ENCODE peak calls at places on chromosomes 4 and X, in eight cellular contexts. One of them, this sample, is unnamed.

GRCh38 chr4:102404551-102404969 is 59.3 kb upstream of the SLC39A8 start:
- DNase-seq in lower lobe of right lung: no peak
- DNase-seq in CD4-positive, alpha-beta memory T cell: no peak
- DNase-seq in MM.1S: no peak
- DNase-seq in fibroblast of lung: no peak
- DNase-seq in transverse colon: no peak
- DNase-seq in breast epithelium: no peak
- DNase-seq in Peyer's patch: no peak
- DNase-seq in this sample: no peak

GRCh38 chr4:104351696-104352095 is 143.0 kb downstream of the CXXC4 start:
- DNase-seq in fibroblast of lung: peak; percentile 2
- DNase-seq in MM.1S: no peak
- DNase-seq in CD4-positive, alpha-beta memory T cell: no peak
- DNase-seq in lower lobe of right lung: no peak
- DNase-seq in Peyer's patch: no peak
- DNase-seq in breast epithelium: no peak
- DNase-seq in transverse colon: no peak
- DNase-seq in this sample: no peak

GRCh38 chr4:54232151-54232688 is 3.1 kb downstream of the PDGFRA start:
- DNase-seq in transverse colon: no peak
- DNase-seq in Peyer's patch: no peak
- DNase-seq in fibroblast of lung: peak; percentile 30
- DNase-seq in MM.1S: no peak
- DNase-seq in breast epithelium: no peak
- DNase-seq in lower lobe of right lung: no peak
- DNase-seq in CD4-positive, alpha-beta memory T cell: no peak
- DNase-seq in this sample: peak; percentile 59

GRCh38 chrX:155865193-155865592 is 16.0 kb upstream of the VAMP7 start:
- DNase-seq in transverse colon: no peak
- DNase-seq in breast epithelium: no peak
- DNase-seq in MM.1S: no peak
- DNase-seq in lower lobe of right lung: no peak
- DNase-seq in fibroblast of lung: no peak
- DNase-seq in Peyer's patch: no peak
- DNase-seq in CD4-positive, alpha-beta memory T cell: no peak
- DNase-seq in this sample: peak; percentile 53

GRCh38 chrX:49308604-49309269 is 5.3 kb downstream of the GAGE10 start:
- DNase-seq in Peyer's patch: peak; percentile 34
- DNase-seq in CD4-positive, alpha-beta memory T cell: no peak
- DNase-seq in breast epithelium: no peak
- DNase-seq in transverse colon: no peak
- DNase-seq in MM.1S: no peak
- DNase-seq in fibroblast of lung: no peak
- DNase-seq in lower lobe of right lung: peak; percentile 57
- DNase-seq in this sample: no peak

GRCh38 chr4:78121338-78121904 is 64.3 kb downstream of the FRAS1 start:
- DNase-seq in CD4-positive, alpha-beta memory T cell: no peak
- DNase-seq in lower lobe of right lung: peak; percentile 69
- DNase-seq in transverse colon: no peak
- DNase-seq in MM.1S: no peak
- DNase-seq in fibroblast of lung: no peak
- DNase-seq in breast epithelium: no peak
- DNase-seq in Peyer's patch: no peak
- DNase-seq in this sample: no peak

GRCh38 chr4:41185614-41186609 is 28.4 kb downstream of the APBB2 start:
- DNase-seq in breast epithelium: no peak
- DNase-seq in Peyer's patch: no peak
- DNase-seq in transverse colon: no peak
- DNase-seq in fibroblast of lung: peak; percentile 57
- DNase-seq in MM.1S: no peak
- DNase-seq in lower lobe of right lung: no peak
- DNase-seq in CD4-positive, alpha-beta memory T cell: no peak
- DNase-seq in this sample: no peak

GRCh38 chrX:53481816-53482485 is 47.8 kb upstream of the HSD17B10 start:
- DNase-seq in breast epithelium: no peak
- DNase-seq in transverse colon: peak; percentile 66
- DNase-seq in Peyer's patch: peak; percentile 43
- DNase-seq in fibroblast of lung: peak; percentile 57
- DNase-seq in lower lobe of right lung: peak; percentile 44
- DNase-seq in MM.1S: peak; percentile 61
- DNase-seq in CD4-positive, alpha-beta memory T cell: peak; percentile 45
- DNase-seq in this sample: no peak

GRCh38 chr4:40395166-40395900 is 60.2 kb downstream of the CHRNA9 start:
- DNase-seq in fibroblast of lung: no peak
- DNase-seq in CD4-positive, alpha-beta memory T cell: no peak
- DNase-seq in transverse colon: no peak
- DNase-seq in Peyer's patch: no peak
- DNase-seq in MM.1S: no peak
- DNase-seq in breast epithelium: no peak
- DNase-seq in lower lobe of right lung: no peak
- DNase-seq in this sample: no peak

GRCh38 chrX:7201481-7201880 is 53.5 kb upstream of the PUDP start:
- DNase-seq in Peyer's patch: no peak
- DNase-seq in breast epithelium: no peak
- DNase-seq in MM.1S: no peak
- DNase-seq in transverse colon: no peak
- DNase-seq in fibroblast of lung: no peak
- DNase-seq in lower lobe of right lung: no peak
- DNase-seq in CD4-positive, alpha-beta memory T cell: no peak
- DNase-seq in this sample: no peak

GRCh38 chrX:39513836-39514235 is 583.9 kb downstream of the BCOR start:
- DNase-seq in MM.1S: no peak
- DNase-seq in CD4-positive, alpha-beta memory T cell: no peak
- DNase-seq in lower lobe of right lung: no peak
- DNase-seq in transverse colon: no peak
- DNase-seq in breast epithelium: no peak
- DNase-seq in fibroblast of lung: no peak
- DNase-seq in Peyer's patch: no peak
- DNase-seq in this sample: no peak

GRCh38 chrX:11540532-11541377 is 125.0 kb downstream of the ARHGAP6 start:
- DNase-seq in MM.1S: no peak
- DNase-seq in Peyer's patch: no peak
- DNase-seq in transverse colon: no peak
- DNase-seq in CD4-positive, alpha-beta memory T cell: no peak
- DNase-seq in fibroblast of lung: no peak
- DNase-seq in lower lobe of right lung: peak; percentile 39
- DNase-seq in breast epithelium: no peak
- DNase-seq in this sample: peak; percentile 45

GRCh38 chr4:38615847-38616246 is 48.2 kb upstream of the KLF3 start:
- DNase-seq in transverse colon: no peak
- DNase-seq in Peyer's patch: no peak
- DNase-seq in breast epithelium: no peak
- DNase-seq in CD4-positive, alpha-beta memory T cell: no peak
- DNase-seq in lower lobe of right lung: no peak
- DNase-seq in MM.1S: no peak
- DNase-seq in fibroblast of lung: no peak
- DNase-seq in this sample: no peak

GRCh38 chr4:67659065-67659464 is 41.9 kb downstream of the UBA6 start:
- DNase-seq in CD4-positive, alpha-beta memory T cell: no peak
- DNase-seq in breast epithelium: no peak
- DNase-seq in Peyer's patch: no peak
- DNase-seq in fibroblast of lung: no peak
- DNase-seq in lower lobe of right lung: no peak
- DNase-seq in transverse colon: no peak
- DNase-seq in MM.1S: no peak
- DNase-seq in this sample: no peak

GRCh38 chrX:644304-645023 is 13.9 kb downstream of the SHOX start:
- DNase-seq in lower lobe of right lung: no peak
- DNase-seq in MM.1S: no peak
- DNase-seq in transverse colon: no peak
- DNase-seq in fibroblast of lung: no peak
- DNase-seq in CD4-positive, alpha-beta memory T cell: no peak
- DNase-seq in Peyer's patch: no peak
- DNase-seq in breast epithelium: no peak
- DNase-seq in this sample: no peak

GRCh38 chr4:168183717-168184571 is 91.6 kb downstream of the ANXA10 start:
- DNase-seq in MM.1S: peak; percentile 43
- DNase-seq in Peyer's patch: no peak
- DNase-seq in transverse colon: no peak
- DNase-seq in CD4-positive, alpha-beta memory T cell: peak; percentile 13
- DNase-seq in lower lobe of right lung: no peak
- DNase-seq in breast epithelium: no peak
- DNase-seq in fibroblast of lung: peak; percentile 39
- DNase-seq in this sample: no peak

GRCh38 chr4:5813882-5814255 is 79.0 kb downstream of the CRMP1 start:
- DNase-seq in transverse colon: no peak
- DNase-seq in fibroblast of lung: no peak
- DNase-seq in Peyer's patch: no peak
- DNase-seq in MM.1S: no peak
- DNase-seq in breast epithelium: no peak
- DNase-seq in CD4-positive, alpha-beta memory T cell: no peak
- DNase-seq in lower lobe of right lung: no peak
- DNase-seq in this sample: no peak
- H3K36me3 ChIP-seq in transverse colon: peaks cover 4% of the 10 kb centered on the region
- H3K36me3 ChIP-seq in fibroblast of lung: peaks cover 13% of the 10 kb centered on the region
- H3K36me3 ChIP-seq in Peyer's patch: no peaks in the 10 kb centered on the region
- H3K36me3 ChIP-seq in MM.1S: no peaks in the 10 kb centered on the region
- H3K36me3 ChIP-seq in breast epithelium: peaks cover 12% of the 10 kb centered on the region
- H3K36me3 ChIP-seq in CD4-positive, alpha-beta memory T cell: no peaks in the 10 kb centered on the region
- H3K36me3 ChIP-seq in lower lobe of right lung: peaks cover 43% of the 10 kb centered on the region
- H3K36me3 ChIP-seq in this sample: peaks cover 57% of the 10 kb centered on the region

GRCh38 chr4:1735215-1735614 is 13.9 kb downstream of the TACC3 start:
- DNase-seq in fibroblast of lung: no peak
- DNase-seq in MM.1S: no peak
- DNase-seq in CD4-positive, alpha-beta memory T cell: no peak
- DNase-seq in Peyer's patch: no peak
- DNase-seq in transverse colon: no peak
- DNase-seq in breast epithelium: no peak
- DNase-seq in lower lobe of right lung: no peak
- DNase-seq in this sample: no peak
- H3K36me3 ChIP-seq in fibroblast of lung: peaks cover 45% of the 10 kb centered on the region
- H3K36me3 ChIP-seq in MM.1S: peaks cover 7% of the 10 kb centered on the region
- H3K36me3 ChIP-seq in CD4-positive, alpha-beta memory T cell: peaks cover 61% of the 10 kb centered on the region
- H3K36me3 ChIP-seq in Peyer's patch: no peaks in the 10 kb centered on the region
- H3K36me3 ChIP-seq in transverse colon: peaks cover 17% of the 10 kb centered on the region
- H3K36me3 ChIP-seq in breast epithelium: no peaks in the 10 kb centered on the region
- H3K36me3 ChIP-seq in lower lobe of right lung: peaks cover 38% of the 10 kb centered on the region
- H3K36me3 ChIP-seq in this sample: no peaks in the 10 kb centered on the region

DNA sequence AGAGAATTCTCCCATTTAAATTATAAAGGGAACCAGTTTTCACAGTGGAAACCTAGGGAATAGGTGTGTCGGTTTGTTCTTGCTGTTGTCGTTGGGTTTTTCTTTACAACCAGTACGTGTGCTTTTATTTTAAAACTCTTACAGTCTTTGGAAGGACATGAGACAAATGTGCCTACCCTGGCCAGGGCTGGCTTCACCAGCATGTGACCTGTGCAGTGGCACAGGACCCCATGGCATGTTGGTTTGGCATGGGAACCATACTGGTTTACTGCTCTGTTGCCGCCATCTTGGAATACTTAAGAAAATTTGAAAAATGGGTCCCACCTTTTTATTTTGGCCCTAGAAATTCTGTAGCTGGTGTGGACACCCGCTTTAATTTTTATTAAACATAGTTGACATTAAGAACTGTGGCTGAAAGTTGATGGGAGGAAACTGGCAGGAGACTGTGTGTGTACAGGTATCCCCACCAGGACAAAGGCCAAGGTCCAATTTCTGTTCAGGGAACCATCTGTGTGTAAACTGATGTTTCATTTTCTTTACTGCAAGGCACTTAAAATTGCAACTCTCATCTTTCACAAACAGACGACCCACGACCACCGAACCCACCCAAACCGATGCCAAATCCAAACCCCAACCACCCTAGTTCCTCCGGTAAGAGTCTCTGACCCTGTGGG is 28.8 kb downstream of the CD99 start:
- DNase-seq in MM.1S: no peak
- DNase-seq in lower lobe of right lung: no peak
- DNase-seq in breast epithelium: no peak
- DNase-seq in CD4-positive, alpha-beta memory T cell: no peak
- DNase-seq in Peyer's patch: no peak
- DNase-seq in transverse colon: no peak
- DNase-seq in fibroblast of lung: no peak
- DNase-seq in this sample: no peak
- H3K36me3 ChIP-seq in MM.1S: no peaks in the 10 kb centered on the region
- H3K36me3 ChIP-seq in lower lobe of right lung: peaks cover 99% of the 10 kb centered on the region
- H3K36me3 ChIP-seq in breast epithelium: no peaks in the 10 kb centered on the region
- H3K36me3 ChIP-seq in CD4-positive, alpha-beta memory T cell: peaks cover 65% of the 10 kb centered on the region
- H3K36me3 ChIP-seq in Peyer's patch: no peaks in the 10 kb centered on the region
- H3K36me3 ChIP-seq in transverse colon: peaks cover 59% of the 10 kb centered on the region
- H3K36me3 ChIP-seq in fibroblast of lung: peaks cover 11% of the 10 kb centered on the region
- H3K36me3 ChIP-seq in this sample: peaks cover 29% of the 10 kb centered on the region

DNA sequence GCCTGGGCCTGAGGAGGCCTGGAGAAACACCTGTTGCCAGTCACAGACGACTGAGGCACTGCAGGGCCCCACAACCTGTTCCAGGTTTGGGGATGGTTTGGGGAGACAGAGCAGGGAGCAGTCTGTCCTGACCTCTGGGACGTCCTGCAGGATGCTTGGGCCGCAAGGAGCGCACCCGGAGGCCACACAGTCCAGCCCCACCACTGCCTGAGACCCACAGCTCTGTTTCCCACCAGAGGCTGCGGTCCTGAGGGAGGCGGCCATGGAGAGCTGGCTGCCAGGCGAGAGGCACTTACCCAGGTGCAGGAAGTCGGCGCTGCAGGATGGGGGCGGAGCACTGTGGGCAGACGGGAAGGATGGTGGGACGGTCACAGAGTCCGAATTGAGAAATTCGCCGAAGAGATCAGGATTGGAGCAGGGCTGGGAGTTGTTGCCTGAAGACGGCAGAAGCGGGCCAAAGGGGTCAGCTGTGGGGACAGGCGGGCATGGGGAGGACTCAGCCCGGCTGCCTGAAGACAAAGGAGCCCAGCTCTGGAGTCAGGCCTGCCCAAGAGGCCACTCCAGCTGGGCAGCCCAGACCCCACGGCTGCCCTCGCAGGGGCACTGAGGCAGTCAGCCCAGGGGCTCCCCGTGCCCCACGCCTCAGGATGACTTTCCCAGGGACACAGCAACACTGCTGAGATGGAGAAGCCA is 40.3 kb upstream of the CPLX1 start:
- DNase-seq in Peyer's patch: no peak
- DNase-seq in transverse colon: no peak
- DNase-seq in fibroblast of lung: no peak
- DNase-seq in lower lobe of right lung: no peak
- DNase-seq in MM.1S: no peak
- DNase-seq in CD4-positive, alpha-beta memory T cell: no peak
- DNase-seq in breast epithelium: no peak
- DNase-seq in this sample: peak; percentile 62
- H3K36me3 ChIP-seq in Peyer's patch: no peaks in the 10 kb centered on the region
- H3K36me3 ChIP-seq in transverse colon: peaks cover 55% of the 10 kb centered on the region
- H3K36me3 ChIP-seq in fibroblast of lung: peaks cover 41% of the 10 kb centered on the region
- H3K36me3 ChIP-seq in lower lobe of right lung: peaks cover 93% of the 10 kb centered on the region
- H3K36me3 ChIP-seq in MM.1S: peaks cover 14% of the 10 kb centered on the region
- H3K36me3 ChIP-seq in CD4-positive, alpha-beta memory T cell: peaks cover 58% of the 10 kb centered on the region
- H3K36me3 ChIP-seq in breast epithelium: no peaks in the 10 kb centered on the region
- H3K36me3 ChIP-seq in this sample: peaks cover 43% of the 10 kb centered on the region

GRCh38 chr4:7761720-7762119 is 177.9 kb downstream of the AFAP1 start:
- DNase-seq in MM.1S: peak; percentile 31
- DNase-seq in transverse colon: peak; percentile 73
- DNase-seq in CD4-positive, alpha-beta memory T cell: peak; percentile 52
- DNase-seq in breast epithelium: no peak
- DNase-seq in lower lobe of right lung: peak; percentile 83
- DNase-seq in fibroblast of lung: peak; percentile 50
- DNase-seq in Peyer's patch: peak; percentile 23
- DNase-seq in this sample: peak; percentile 89
- H3K36me3 ChIP-seq in MM.1S: no peaks in the 10 kb centered on the region
- H3K36me3 ChIP-seq in transverse colon: peaks cover 5% of the 10 kb centered on the region
- H3K36me3 ChIP-seq in CD4-positive, alpha-beta memory T cell: no peaks in the 10 kb centered on the region
- H3K36me3 ChIP-seq in breast epithelium: no peaks in the 10 kb centered on the region
- H3K36me3 ChIP-seq in lower lobe of right lung: peaks cover 44% of the 10 kb centered on the region
- H3K36me3 ChIP-seq in fibroblast of lung: peaks cover 16% of the 10 kb centered on the region
- H3K36me3 ChIP-seq in Peyer's patch: no peaks in the 10 kb centered on the region
- H3K36me3 ChIP-seq in this sample: no peaks in the 10 kb centered on the region